ENCODE peak calls at places on chromosomes 5 and 9, in five cellular contexts. M is CD8-positive, alpha-beta T cell; J is PC-3; Q is tibial artery; S is cardiac muscle cell. C is an unnamed sample.

GRCh38 chr5:54904425-54904824 is 81.0 kb downstream of the ESM1 start:
- DNase-seq in J (peak), Q (no peak), S (peak), M (no peak), C (no peak)

GRCh38 chr5:145925803-145926202 is 10.6 kb upstream of the SH3RF2 start:
- DNase-seq in M (no peak), Q (no peak), J (no peak), S (peak), C (no peak)

GRCh38 chr5:88765798-88766197 is 117.2 kb downstream of the MEF2C start:
- DNase-seq in M (no peak), S (no peak), Q (no peak), J (no peak), C (no peak)

GRCh38 chr9:133979124-133979920 is 12.8 kb downstream of the VAV2 start:
- DNase-seq in M (no peak), J (no peak), S (peak), Q (peak), C (no peak)

GRCh38 chr5:83724915-83725314 is 4.3 kb upstream of the HAPLN1 start:
- DNase-seq in J (no peak), M (no peak), Q (no peak), S (no peak), C (no peak)

GRCh38 chr5:157740211-157740610 is 3.3 kb upstream of the LSM11 start:
- DNase-seq in J (peak), S (peak), Q (no peak), M (peak), C (peak)

GRCh38 chr9:110115341-110115820 is 92.6 kb downstream of the C9orf152 start:
- DNase-seq in S (peak), M (no peak), J (no peak), Q (no peak), C (no peak)

GRCh38 chr5:58153255-58153654 is 306.6 kb downstream of the PLK2 start:
- DNase-seq in Q (no peak), M (no peak), J (peak), S (no peak), C (no peak)

GRCh38 chr9:10094563-10094962 is 518.2 kb downstream of the PTPRD start:
- DNase-seq in J (no peak), Q (no peak), S (no peak), M (no peak), C (no peak)

GRCh38 chr9:126515001-126515872 is 98.5 kb upstream of the LMX1B start:
- DNase-seq in J (no peak), Q (no peak), M (no peak), S (no peak), C (no peak)

GRCh38 chr5:133716475-133717183 is 104.3 kb upstream of the FSTL4 start:
- DNase-seq in Q (no peak), S (no peak), J (peak), M (no peak), C (no peak)

GRCh38 chr5:83955916-83956315 is 235.3 kb upstream of the HAPLN1 start:
- DNase-seq in Q (no peak), M (no peak), S (peak), J (peak), C (no peak)

GRCh38 chr9:33135086-33135958 is 31.8 kb downstream of the B4GALT1 start:
- DNase-seq in M (no peak), S (no peak), Q (peak), J (no peak), C (peak)
- H3K27ac ChIP-seq in M (no peak), S (no peak), Q (no peak), J (no peak), C (no peak)

GRCh38 chr9:131500377-131500776 is 2.3 kb upstream of the POMT1 start:
- DNase-seq in Q (no peak), M (peak), S (no peak), J (no peak), C (peak)

GRCh38 chr9:131503626-131504465 is 1.1 kb downstream of the POMT1 start:
- DNase-seq in M (peak), Q (no peak), S (no peak), J (peak), C (peak)

GRCh38 chr9:131499254-131499653 is 3.5 kb upstream of the POMT1 start:
- DNase-seq in M (no peak), Q (no peak), J (no peak), S (no peak), C (no peak)

GRCh38 chr9:131502781-131503625 is at the start of gene POMT1:
- DNase-seq in M (peak), Q (peak), J (peak), S (peak), C (peak)

DNA sequence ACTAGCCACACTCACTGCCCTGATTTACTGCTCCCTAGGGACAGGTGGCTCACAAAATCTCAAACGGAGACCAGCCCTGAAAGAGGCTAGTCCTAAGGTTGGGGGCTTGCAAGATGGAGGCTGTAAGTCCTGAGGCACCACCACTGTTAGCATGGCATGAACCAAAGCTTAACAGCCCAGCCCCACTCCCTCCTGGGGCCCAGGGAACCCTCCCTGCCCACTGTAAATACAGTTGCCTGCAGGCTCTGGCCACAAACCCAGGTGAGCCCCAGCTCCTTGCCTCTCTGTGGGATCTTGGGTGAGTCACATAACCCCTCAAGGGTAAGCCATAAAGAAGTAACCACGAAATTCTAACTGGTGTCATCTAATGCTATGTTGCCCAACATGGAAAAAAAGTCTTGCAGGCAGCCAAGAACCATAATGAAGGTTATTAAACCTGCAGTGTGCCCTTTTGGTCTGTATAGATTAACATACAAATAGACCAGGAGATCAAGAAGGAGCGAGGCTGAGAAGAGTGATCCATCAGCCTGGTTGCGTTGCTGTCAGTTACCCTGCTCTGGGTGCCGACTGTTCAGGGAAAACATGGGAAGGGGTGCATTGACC is 1.7 kb upstream of the POMT1 start:
- DNase-seq in J (peak), M (peak), S (peak), Q (peak), C (peak)
- H3K27ac ChIP-seq in J (peak), M (peak), S (peak), Q (no peak), C (peak)

DNA sequence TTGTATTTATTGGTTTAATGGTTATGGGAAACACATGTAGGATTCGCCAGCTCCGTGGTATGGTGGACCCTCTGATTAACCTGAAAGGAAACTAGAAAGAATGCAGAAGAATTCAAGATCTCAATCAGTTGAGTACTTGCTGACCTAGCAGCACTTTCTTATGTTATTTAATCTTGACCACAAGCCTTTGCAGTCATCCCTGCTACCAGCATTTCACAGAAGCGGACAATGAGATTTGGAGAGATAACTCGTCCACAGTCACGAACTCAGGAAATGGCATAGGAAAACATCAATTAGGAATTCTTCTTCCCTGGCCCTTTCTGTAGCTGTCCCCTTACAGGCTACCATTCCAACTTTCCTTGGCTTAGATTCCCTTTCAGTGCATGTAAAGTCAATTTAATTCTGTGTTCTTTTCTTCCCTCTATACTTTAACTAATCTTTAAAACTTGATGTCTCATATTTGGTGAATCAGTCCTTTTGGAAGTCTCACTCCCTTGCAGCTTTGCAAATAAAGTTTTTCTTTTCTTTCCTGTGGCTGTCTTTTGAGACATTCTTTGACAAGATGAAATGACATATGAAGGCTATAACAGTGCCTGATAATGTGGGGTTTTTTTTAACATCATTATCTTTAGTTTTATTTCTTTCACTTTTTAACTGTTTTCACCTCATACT is 1.3 kb upstream of the SLC44A1 start:
- DNase-seq in S (peak), J (no peak), M (no peak), Q (no peak), C (no peak)
- H3K27ac ChIP-seq in S (peak), J (no peak), M (no peak), Q (peak), C (no peak)

GRCh38 chr5:50684721-50685120 is 18.3 kb downstream of the PARP8 start:
- DNase-seq in M (no peak), Q (no peak), S (no peak), J (no peak), C (no peak)
- H3K27ac ChIP-seq in M (no peak), Q (peak), S (peak), J (no peak), C (no peak)

GRCh38 chr9:95772320-95773060 is 103.0 kb upstream of the ERCC6L2 start:
- DNase-seq in Q (peak), M (peak), S (peak), J (peak), C (peak)
- H3K27ac ChIP-seq in Q (peak), M (peak), S (peak), J (no peak), C (peak)

C was measured in small intestine.